ENCODE peak calls at places on chromosomes 7 and 10, in nine cellular contexts. V, T, U, K, L, Z, C, Y and Q are unnamed samples. For H3K9me3, the result is how much of the 10 kb centered on the place peaks cover.

GRCh38 chr10:6713716-6714115 is 133.6 kb upstream of the PRKCQ start:
- DNase-seq in K (no peak), Y (no peak), U (no peak), T (no peak), Z (no peak), V (no peak), C (no peak), L (no peak), Q (no peak)

GRCh38 chr7:1339611-1340010 is 106.9 kb downstream of the UNCX start:
- DNase-seq in T (no peak), C (no peak), K (peak), Y (no peak), V (no peak), L (no peak), Z (no peak), U (no peak), Q (no peak)

GRCh38 chr10:78656815-78657621 is 411.7 kb upstream of the ZMIZ1 start:
- DNase-seq in T (no peak), L (no peak), C (no peak), Z (peak), U (no peak), V (no peak), K (no peak), Y (no peak), Q (peak)

GRCh38 chr7:136956232-136956631 is 87.8 kb downstream of the CHRM2 start:
- DNase-seq in C (no peak), V (peak), T (no peak), K (no peak), U (no peak), Z (peak), Y (no peak), L (no peak), Q (no peak)

GRCh38 chr7:91940171-91940570 is 491 bp upstream of the AKAP9 start:
- DNase-seq in C (no peak), K (no peak), Z (peak), V (no peak), T (no peak), U (peak), Y (peak), L (peak), Q (no peak)

GRCh38 chr7:85030893-85031292 is 156.0 kb downstream of the SEMA3D start:
- DNase-seq in L (no peak), Y (peak), Z (peak), T (no peak), K (no peak), V (no peak), U (no peak), C (peak), Q (no peak)

GRCh38 chr10:17143055-17143690 is 13.6 kb upstream of the CUBN start:
- DNase-seq in Y (no peak), L (no peak), K (no peak), Z (no peak), V (no peak), U (no peak), C (no peak), T (no peak), Q (no peak)

GRCh38 chr10:57992321-57993077 is 275.2 kb downstream of the IPMK start:
- DNase-seq in U (no peak), Z (peak), V (no peak), T (no peak), C (no peak), Y (no peak), L (no peak), K (no peak), Q (peak)

GRCh38 chr10:98028168-98028770 is 2.2 kb downstream of the CRTAC1 start:
- DNase-seq in C (peak), K (no peak), U (peak), T (peak), Y (peak), V (peak), Z (peak), L (peak), Q (peak)

GRCh38 chr7:78587443-78588044 is 789.0 kb downstream of the PHTF2 start:
- DNase-seq in Z (no peak), K (no peak), Y (peak), V (peak), U (no peak), T (no peak), C (peak), L (no peak), Q (no peak)

GRCh38 chr10:8876171-8876570 is 821.7 kb downstream of the GATA3 start:
- DNase-seq in V (no peak), K (no peak), T (no peak), Y (no peak), Z (no peak), U (no peak), C (no peak), L (no peak), Q (no peak)

GRCh38 chr10:11896549-11897200 is 73.5 kb downstream of the PROSER2 start:
- DNase-seq in C (no peak), K (peak), Y (no peak), U (no peak), L (no peak), V (no peak), T (no peak), Z (no peak), Q (no peak)

GRCh38 chr7:2242541-2243482 is 786 bp downstream of the NUDT1 start:
- DNase-seq in T (no peak), V (no peak), Z (peak), U (no peak), L (no peak), C (no peak), Y (peak), K (no peak), Q (no peak)

GRCh38 chr10:49300140-49300974 is 1.4 kb downstream of the C10orf71 start:
- DNase-seq in Y (no peak), L (peak), Z (peak), K (no peak), C (no peak), V (no peak), T (peak), U (no peak), Q (no peak)

GRCh38 chr10:66714741-66715140 is 211.1 kb upstream of the LRRTM3 start:
- DNase-seq in L (no peak), T (no peak), Z (peak), C (no peak), U (no peak), V (no peak), Y (no peak), K (no peak), Q (no peak)

GRCh38 chr7:143393267-143394041 is 12.3 kb downstream of the ZYX start:
- DNase-seq in C (no peak), Y (no peak), U (no peak), V (no peak), Z (peak), K (no peak), T (no peak), L (no peak), Q (no peak)

GRCh38 chr7:28955723-28956607 is 2.2 kb downstream of the TRIL start:
- DNase-seq in L (peak), T (peak), Z (peak), Y (peak), V (no peak), C (no peak), U (no peak), K (peak), Q (peak)

GRCh38 chr10:118723467-118723866 is 31.3 kb downstream of the CACUL1 start:
- DNase-seq in C (no peak), Z (peak), K (no peak), Y (no peak), L (no peak), V (no peak), T (no peak), U (no peak), Q (no peak)

GRCh38 chr7:19919156-19920085 is 146.0 kb upstream of the TMEM196 start:
- DNase-seq in Z (peak), Y (no peak), C (no peak), V (no peak), T (no peak), U (no peak), L (no peak), K (no peak), Q (no peak)

GRCh38 chr7:117085769-117086463 is 132.6 kb downstream of the ST7 start:
- DNase-seq in Y (no peak), V (no peak), K (no peak), U (no peak), L (no peak), C (no peak), T (no peak), Z (peak), Q (no peak)

GRCh38 chr7:116393654-116394053 is 105.9 kb upstream of the CAV2 start:
- DNase-seq in V (no peak), Y (no peak), L (peak), T (peak), C (no peak), K (no peak), U (no peak), Z (no peak), Q (no peak)

GRCh38 chr7:119999743-120000475 is 273.1 kb upstream of the KCND2 start:
- DNase-seq in Z (peak), V (no peak), L (no peak), T (no peak), C (no peak), K (no peak), U (no peak), Y (no peak), Q (no peak)

GRCh38 chr10:88851706-88852105 is at the start of gene ANKRD22:
- DNase-seq in K (no peak), V (no peak), U (no peak), L (no peak), Y (peak), C (peak), T (no peak), Z (peak), Q (no peak)

GRCh38 chr10:118523775-118524174 is 71.7 kb downstream of the PRLHR start:
- DNase-seq in V (no peak), L (no peak), Y (no peak), K (no peak), Z (peak), T (no peak), U (no peak), C (no peak), Q (no peak)

GRCh38 chr10:122878799-122879338 is 512 bp downstream of the FAM24B start:
- DNase-seq in K (peak), Z (no peak), C (no peak), L (no peak), V (no peak), T (no peak), U (no peak), Y (peak), Q (no peak)

GRCh38 chr7:122380993-122381392 is 76.4 kb upstream of the FEZF1 start:
- DNase-seq in U (no peak), Y (no peak), K (no peak), T (no peak), Z (no peak), C (no peak), L (no peak), V (no peak), Q (no peak)

GRCh38 chr7:44272456-44272855 is 52.9 kb downstream of the CAMK2B start:
- DNase-seq in L (no peak), T (no peak), V (no peak), C (no peak), Z (no peak), U (no peak), Y (no peak), K (no peak), Q (no peak)

DNA sequence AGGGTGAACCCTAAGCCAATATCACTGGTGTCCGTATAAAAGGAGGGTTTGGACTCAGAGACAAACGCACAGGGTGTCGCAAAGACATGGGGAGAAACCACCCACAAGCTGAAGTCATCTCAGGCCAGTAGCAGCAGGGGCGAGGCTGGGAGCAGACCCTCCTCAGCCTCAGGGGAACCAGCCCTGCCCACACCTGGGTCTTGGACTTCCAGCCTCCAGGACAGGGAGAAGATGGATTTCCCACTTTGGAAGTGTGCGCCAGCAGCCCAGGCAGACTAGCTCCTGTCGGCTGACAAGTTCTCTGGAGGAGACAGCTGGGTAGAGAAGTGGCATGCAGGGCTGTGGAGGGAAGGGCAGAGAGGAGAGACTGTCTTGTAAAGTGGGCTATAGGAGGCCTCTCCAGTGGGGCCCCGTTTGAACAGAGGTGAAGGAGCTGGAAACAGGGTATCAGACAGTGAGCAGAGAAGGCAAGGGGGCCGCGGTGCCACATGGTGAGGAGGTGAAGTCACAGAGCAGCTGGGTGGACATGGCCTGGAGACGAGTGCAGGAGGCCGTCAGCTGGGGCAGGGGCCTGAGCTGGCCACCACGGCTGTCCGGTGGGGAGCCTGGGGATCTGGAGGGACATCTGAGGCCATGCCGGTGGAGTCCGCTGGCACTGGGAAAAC is 475.6 kb downstream of the PTPRN2 start:
- DNase-seq in V (no peak), U (no peak), K (no peak), C (no peak), Z (no peak), Y (no peak), L (no peak), T (no peak), Q (peak)
- H3K9me3 ChIP-seq in V (under half), U (under half), K (under half), C (under half), Z (under half), Y (under half), L (under half), T (under half), Q (under half)

DNA sequence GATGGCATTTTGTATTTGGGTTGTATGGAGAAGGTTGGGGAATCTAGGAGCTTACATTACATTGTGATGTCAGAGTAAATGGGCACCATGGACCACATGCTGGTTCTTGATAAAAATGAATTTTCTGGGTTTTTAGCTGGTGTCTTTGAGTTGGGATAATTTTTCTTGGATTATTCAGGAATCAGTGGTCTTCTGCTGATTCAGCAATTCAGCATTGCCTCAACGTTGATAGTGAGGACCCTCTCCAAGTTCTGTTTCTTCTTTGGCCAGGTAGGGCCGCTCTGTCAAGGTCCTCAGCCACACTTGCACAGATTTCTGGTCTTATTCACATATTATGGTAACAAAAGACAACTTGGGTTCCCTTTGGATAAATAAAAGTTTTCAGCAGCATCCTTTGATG is 312.0 kb upstream of the TPK1 start:
- DNase-seq in V (no peak), C (no peak), Z (no peak), T (no peak), L (no peak), Y (no peak), U (no peak), K (no peak), Q (no peak)
- H3K9me3 ChIP-seq in V (under half), C (under half), Z (under half), T (under half), L (under half), Y (under half), U (under half), K (under half), Q (under half)

GRCh38 chr7:157476654-157477549 is 140.1 kb downstream of the DNAJB6 start:
- DNase-seq in U (no peak), T (no peak), C (no peak), Z (no peak), V (no peak), K (peak), L (no peak), Y (no peak), Q (no peak)

GRCh38 chr7:157480651-157481050 is 143.8 kb downstream of the DNAJB6 start:
- DNase-seq in U (no peak), Z (no peak), L (no peak), V (no peak), C (no peak), Y (no peak), K (peak), T (no peak), Q (no peak)

GRCh38 chr7:157477550-157478212 is 140.9 kb downstream of the DNAJB6 start:
- DNase-seq in C (no peak), V (no peak), U (no peak), K (peak), Y (no peak), Z (no peak), L (no peak), T (peak), Q (no peak)

GRCh38 chr7:157481389-157481788 is 144.6 kb downstream of the DNAJB6 start:
- DNase-seq in Z (no peak), V (no peak), Y (no peak), U (no peak), C (no peak), T (no peak), K (peak), L (no peak), Q (no peak)

DNA sequence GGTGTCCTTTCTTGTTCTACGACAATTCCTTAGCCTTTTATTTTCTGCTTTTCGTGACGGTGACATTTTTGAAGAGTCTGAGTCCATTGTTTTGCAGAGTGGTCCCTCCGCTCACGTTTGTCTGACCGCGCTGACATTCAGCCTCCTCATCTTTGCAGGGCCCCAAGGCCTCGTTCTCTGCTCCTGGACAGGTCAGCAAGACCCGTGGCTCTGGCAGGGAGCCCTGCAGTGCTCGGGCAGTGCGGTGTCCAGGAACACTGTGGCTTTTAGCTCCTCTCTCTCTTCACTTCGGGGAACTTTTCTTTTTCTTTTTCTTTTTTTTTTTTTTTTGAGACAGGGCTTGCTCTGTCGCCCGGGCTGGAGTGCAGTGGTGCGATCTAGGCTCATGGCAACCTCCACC is 142.5 kb downstream of the DNAJB6 start:
- DNase-seq in Z (no peak), T (no peak), Y (no peak), V (no peak), L (no peak), C (no peak), U (no peak), K (peak), Q (no peak)
- H3K9me3 ChIP-seq in Z (under half), T (under half), Y (under half), V (under half), L (under half), C (under half), U (under half), K (under half), Q (under half)

GRCh38 chr7:41624818-41625217 is 78.1 kb downstream of the INHBA start:
- DNase-seq in V (no peak), U (no peak), T (no peak), Y (no peak), K (no peak), L (no peak), C (no peak), Z (peak), Q (no peak)

GRCh38 chr7:41627921-41628320 is 75.0 kb downstream of the INHBA start:
- DNase-seq in Z (peak), V (no peak), U (no peak), L (no peak), Y (no peak), T (no peak), C (no peak), K (no peak), Q (no peak)

GRCh38 chr7:41617987-41618386 is 84.9 kb downstream of the INHBA start:
- DNase-seq in C (no peak), T (no peak), L (no peak), Y (no peak), Z (no peak), K (no peak), U (no peak), V (no peak), Q (no peak)

GRCh38 chr7:41621953-41622831 is 80.7 kb downstream of the INHBA start:
- DNase-seq in T (no peak), V (no peak), L (no peak), Y (no peak), C (no peak), K (no peak), U (no peak), Z (no peak), Q (no peak)
- H3K9me3 ChIP-seq in T (under half), V (under half), L (under half), Y (under half), C (under half), K (under half), U (under half), Z (under half), Q (under half)

GRCh38 chr7:105877736-105878135 is 1.3 kb upstream of the ATXN7L1 start:
- DNase-seq in C (no peak), L (no peak), Y (no peak), T (no peak), V (no peak), U (no peak), Z (no peak), K (no peak), Q (no peak)

GRCh38 chr7:105879782-105880181 is 3.4 kb upstream of the ATXN7L1 start:
- DNase-seq in V (no peak), U (no peak), L (no peak), Z (no peak), K (no peak), Y (no peak), C (no peak), T (no peak), Q (no peak)

GRCh38 chr7:105878746-105879605 is 2.6 kb upstream of the ATXN7L1 start:
- DNase-seq in K (peak), U (no peak), Z (no peak), L (no peak), Y (no peak), C (no peak), V (no peak), T (no peak), Q (no peak)

GRCh38 chr7:105881439-105881838 is 5.0 kb upstream of the ATXN7L1 start:
- DNase-seq in T (no peak), Z (no peak), V (no peak), C (no peak), K (no peak), L (no peak), U (no peak), Y (no peak), Q (no peak)

DNA sequence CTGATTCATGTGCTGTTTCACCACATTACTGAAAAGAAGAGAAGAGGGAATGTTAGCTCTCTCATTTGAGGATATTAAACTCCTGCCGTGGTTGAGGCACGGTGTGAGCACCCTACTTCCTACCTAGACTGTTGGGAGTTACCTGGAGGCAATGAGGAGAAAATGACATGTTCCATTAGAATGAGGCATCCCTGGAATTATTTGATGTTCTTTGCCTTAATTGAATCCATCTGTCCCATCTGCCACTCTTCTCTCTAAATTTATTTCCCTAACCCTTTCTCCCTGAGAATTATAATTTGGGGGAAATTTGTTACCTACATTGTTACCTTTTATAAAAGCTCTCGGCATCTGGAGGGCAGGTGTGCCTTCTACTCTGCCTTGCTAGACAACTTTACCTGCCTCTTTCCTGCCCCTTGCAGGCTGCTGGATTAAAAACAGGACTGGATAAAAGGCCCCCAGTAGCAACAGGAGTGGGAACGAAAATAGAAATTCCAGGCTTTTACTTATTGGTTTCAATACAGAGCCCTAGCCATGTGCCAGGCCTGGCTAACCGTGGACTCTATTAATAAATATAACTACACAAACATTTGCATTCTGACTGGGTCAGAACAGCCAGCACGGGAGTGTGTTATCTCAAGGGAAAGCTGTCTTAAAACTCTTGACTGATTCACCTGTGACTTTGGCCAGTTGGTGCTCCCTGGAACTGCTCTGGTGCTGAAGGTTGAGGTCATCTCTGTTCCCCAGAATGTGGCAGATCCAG is 4.4 kb upstream of the ATXN7L1 start:
- DNase-seq in L (no peak), T (no peak), C (no peak), V (no peak), Y (no peak), Z (no peak), K (no peak), U (no peak), Q (no peak)
- H3K9me3 ChIP-seq in L (under half), T (under half), C (under half), V (under half), Y (under half), Z (under half), K (under half), U (under half), Q (under half)